ENCODE peak calls at places on chromosomes 1 and 21, in eight cellular contexts. H is OCI-LY7, L is SK-N-SH, P is GM23338, B is PC-9, T is MM.1S, Q is hepatocyte, O is HCT116. E is an unnamed sample.

GRCh38 chr1:179955318-179955638 is 668 bp downstream of the CEP350 start:
- DNase-seq in H (no peak), L (no peak), P (no peak), B (peak; percentile 39), T (no peak), Q (no peak), O (no peak), E (no peak)

GRCh38 chr1:65971547-65971946 is 178.9 kb downstream of the PDE4B start:
- DNase-seq in H (no peak), L (no peak), P (no peak), B (no peak), T (no peak), Q (no peak), O (no peak), E (no peak)

GRCh38 chr1:162276493-162276892 is 100.2 kb downstream of the SPATA46 start:
- DNase-seq in H (peak; percentile 10), L (peak; percentile 51), P (peak; percentile 51), B (no peak), T (peak; percentile 73), Q (peak; percentile 52), O (peak; percentile 26), E (peak; percentile 84)

GRCh38 chr1:105073660-105074059 is 1324.0 kb downstream of the AMY1C start:
- DNase-seq in H (no peak), L (no peak), P (no peak), B (no peak), T (no peak), Q (no peak), O (no peak), E (peak; percentile 57)

GRCh38 chr1:17629460-17629859 is 90.0 kb downstream of the ARHGEF10L start:
- DNase-seq in H (no peak), L (peak; percentile 64), P (peak; percentile 81), B (no peak), T (no peak), Q (no peak), O (no peak), E (no peak)

GRCh38 chr1:27366113-27366410 is 699 bp downstream of the MAP3K6 start:
- DNase-seq in H (peak; percentile 36), L (peak; percentile 92), P (peak; percentile 89), B (no peak), T (peak; percentile 68), Q (peak; percentile 87), O (peak; percentile 51), E (peak; percentile 67)

GRCh38 chr1:4959216-4959615 is 304.8 kb downstream of the AJAP1 start:
- DNase-seq in H (no peak), L (no peak), P (no peak), B (no peak), T (no peak), Q (no peak), O (no peak), E (no peak)

GRCh38 chr1:31763671-31764306 is 351 bp downstream of the ADGRB2 start:
- DNase-seq in H (no peak), L (no peak), P (peak; percentile 31), B (no peak), T (peak; percentile 11), Q (no peak), O (no peak), E (no peak)

GRCh38 chr1:167935252-167936067 is 1.0 kb upstream of the DCAF6 start:
- DNase-seq in H (peak; percentile 62), L (peak; percentile 24), P (peak; percentile 56), B (no peak), T (peak; percentile 55), Q (peak; percentile 53), O (no peak), E (peak; percentile 52)

GRCh38 chr1:171296897-171297296 is 17.1 kb upstream of the FMO4 start:
- DNase-seq in H (no peak), L (no peak), P (no peak), B (no peak), T (no peak), Q (no peak), O (no peak), E (no peak)

GRCh38 chr21:41138711-41139110 is 29.2 kb upstream of the BACE2 start:
- DNase-seq in H (no peak), L (no peak), P (no peak), B (no peak), T (no peak), Q (no peak), O (no peak), E (no peak)

GRCh38 chr1:205449750-205450443 is 5.9 kb downstream of the BLACAT1 start:
- DNase-seq in H (no peak), L (peak; percentile 52), P (peak; percentile 82), B (peak; percentile 93), T (no peak), Q (peak; percentile 89), O (peak; percentile 95), E (peak; percentile 97)

GRCh38 chr1:232164078-232164963 is 465.6 kb downstream of the SIPA1L2 start:
- DNase-seq in H (no peak), L (no peak), P (no peak), B (no peak), T (no peak), Q (no peak), O (no peak), E (peak; percentile 91)

GRCh38 chr1:22694172-22694571 is 16.5 kb upstream of the EPHB2 start:
- DNase-seq in H (no peak), L (no peak), P (no peak), B (no peak), T (no peak), Q (no peak), O (no peak), E (no peak)

GRCh38 chr1:73604739-73605138 is 593.2 kb downstream of the LRRIQ3 start:
- DNase-seq in H (no peak), L (no peak), P (peak; percentile 4), B (peak; percentile 33), T (no peak), Q (no peak), O (no peak), E (peak; percentile 40)

DNA sequence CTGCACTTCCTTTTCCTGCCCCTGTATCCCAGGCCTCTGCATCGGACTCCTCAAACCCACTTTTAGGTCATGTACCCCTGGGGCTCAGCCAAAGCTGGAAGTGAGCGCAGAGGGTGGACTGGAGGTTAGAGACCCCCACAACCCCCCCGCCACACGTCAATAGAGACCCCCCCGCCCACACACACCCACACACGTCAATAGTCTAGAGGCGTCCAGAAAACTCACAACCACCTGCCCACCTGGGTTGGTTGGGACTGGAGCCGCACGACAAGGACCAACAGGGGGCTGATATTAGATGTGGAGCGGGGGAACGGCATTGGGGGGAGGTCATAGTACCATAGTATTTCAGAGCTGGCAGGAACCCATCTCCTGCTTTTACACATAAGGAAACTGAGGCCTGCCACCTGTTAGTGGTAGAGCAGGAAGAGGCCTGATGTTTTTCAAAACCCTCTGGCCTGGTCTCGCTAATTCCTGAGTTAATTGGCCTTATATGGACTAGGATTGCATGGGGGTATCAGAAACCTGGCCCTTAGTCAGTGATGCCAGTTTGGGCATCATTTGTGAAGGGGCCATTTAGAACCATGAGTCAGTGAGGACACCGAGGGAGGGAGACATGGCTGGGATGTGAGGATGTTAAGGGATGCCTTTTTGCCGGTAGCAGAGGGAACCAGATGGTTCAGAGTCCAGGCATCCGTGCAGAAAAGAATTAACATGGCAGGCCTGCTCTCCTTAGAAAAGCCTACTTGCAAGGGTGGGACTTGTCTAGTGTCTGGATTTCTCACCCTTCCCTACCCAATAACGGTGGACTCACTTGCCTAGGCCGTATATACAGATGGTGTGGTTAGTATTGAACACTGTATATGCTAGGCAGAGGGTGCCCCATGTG is 1.1 kb downstream of the NENF start:
- DNase-seq in H (no peak), L (peak; percentile 31), P (peak; percentile 33), B (no peak), T (no peak), Q (no peak), O (no peak), E (no peak)
- H2AFZ ChIP-seq in H (peak overlapping the region; percentile 49), L (peak overlapping the region; percentile 86), P (peak overlapping the region; percentile 96), B (peak overlapping the region; percentile 72), T (peak overlapping the region; percentile 85), Q (peak overlapping the region; percentile 70), O (no peak overlapping the region), E (peak overlapping the region; percentile 78)

GRCh38 chr1:155777541-155777940 is 79.5 kb downstream of the GON4L start:
- DNase-seq in H (no peak), L (no peak), P (no peak), B (no peak), T (no peak), Q (no peak), O (no peak), E (no peak)

GRCh38 chr1:155776414-155776813 is 80.6 kb downstream of the GON4L start:
- DNase-seq in H (no peak), L (no peak), P (no peak), B (no peak), T (no peak), Q (no peak), O (no peak), E (peak; percentile 58)

GRCh38 chr1:155773221-155773620 is 83.8 kb downstream of the GON4L start:
- DNase-seq in H (no peak), L (no peak), P (no peak), B (no peak), T (no peak), Q (no peak), O (no peak), E (peak; percentile 68)
- TF ChIP-seq CTCF in H (no peak), L (no peak), P (no peak), B (no peak), T (no peak), Q (no peak), O (no peak), E (no peak)

DNA sequence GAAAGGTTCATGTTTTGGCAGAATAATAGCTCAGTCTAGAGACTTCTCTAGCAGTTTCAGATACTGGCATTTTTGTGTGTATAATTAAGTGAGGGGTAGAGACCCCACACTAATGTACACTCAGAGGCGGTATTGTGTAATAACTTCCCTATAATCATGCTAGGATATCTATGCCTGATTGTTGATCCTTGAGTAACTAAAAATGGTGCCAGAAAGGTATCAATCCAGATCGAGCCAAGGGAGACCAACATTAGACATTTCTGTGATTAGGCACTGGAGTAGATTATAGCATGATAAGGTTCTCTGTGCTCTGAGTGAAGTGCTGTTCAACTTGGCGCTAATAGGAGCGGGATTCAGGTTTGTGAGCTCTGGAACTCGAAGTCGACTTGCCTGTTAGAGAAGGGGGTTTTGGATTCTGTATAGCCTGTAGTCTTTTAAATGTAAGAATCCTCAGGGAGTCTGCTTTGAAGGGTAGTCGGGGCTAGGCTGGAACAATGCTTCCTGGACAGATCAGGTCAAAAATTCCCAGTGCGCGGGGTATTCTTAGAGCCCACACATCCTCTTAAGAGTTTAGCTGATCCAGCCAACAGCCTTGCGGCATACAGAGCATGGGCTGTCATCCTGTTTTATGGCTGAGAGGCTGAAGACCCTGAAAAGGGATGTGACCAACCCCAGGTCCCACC is 24.2 kb downstream of the MAN1C1 start:
- DNase-seq in H (no peak), L (no peak), P (peak; percentile 51), B (no peak), T (no peak), Q (no peak), O (no peak), E (no peak)
- H3K9me2 ChIP-seq in H (no peaks in the 10 kb centered on the region), L (no peaks in the 10 kb centered on the region), P (no peaks in the 10 kb centered on the region), B (no peaks in the 10 kb centered on the region), T (no peaks in the 10 kb centered on the region), Q (no peaks in the 10 kb centered on the region), O (no peaks in the 10 kb centered on the region), E (no peaks in the 10 kb centered on the region)

DNA sequence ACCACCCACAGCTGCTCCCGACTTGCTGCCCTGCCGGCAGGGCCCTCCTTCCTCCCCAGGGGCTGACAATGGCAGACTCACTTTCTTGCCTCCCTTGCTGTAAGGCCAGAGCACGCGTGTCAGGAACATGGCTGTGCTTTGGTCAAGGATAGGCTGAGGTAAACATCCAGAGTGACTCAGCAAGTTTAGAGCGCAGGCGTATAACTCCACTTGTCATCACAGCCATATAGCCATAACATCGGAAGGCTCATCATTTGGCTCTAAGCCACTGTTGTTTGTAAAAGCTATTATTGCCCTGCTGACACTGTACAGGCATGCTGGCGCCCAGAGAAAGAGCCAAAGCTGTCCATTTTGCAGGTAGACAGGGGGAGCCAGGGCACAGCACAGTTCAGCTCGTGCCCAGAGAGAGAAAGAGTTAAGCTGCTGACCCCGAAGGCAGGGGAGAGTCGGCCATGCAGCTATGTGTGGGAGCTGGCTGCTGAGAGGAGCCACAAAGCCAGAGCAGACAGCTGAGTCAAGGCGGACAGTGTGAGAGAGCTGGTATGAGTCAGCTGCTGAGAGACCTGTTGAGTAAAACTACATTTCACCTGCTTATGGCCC is 60.6 kb downstream of the GNG4 start:
- DNase-seq in H (peak; percentile 65), L (no peak), P (peak; percentile 35), B (no peak), T (no peak), Q (peak; percentile 40), O (no peak), E (peak; percentile 54)
- H2AFZ ChIP-seq in H (no peak overlapping the region), L (no peak overlapping the region), P (no peak overlapping the region), B (no peak overlapping the region), T (no peak overlapping the region), Q (no peak overlapping the region), O (no peak overlapping the region), E (peak overlapping the region; percentile 63)

E was measured in PC-3.